ENCODE peak calls at places on chromosomes 3 and 15, in nine cellular contexts. D is CD4-positive, alpha-beta memory T cell; I is nucleus accumbens; J is NCI-H82; R is fibroblast of the aortic adventitia; K is upper lobe of right lung; B is fibroblast of mammary gland; S is stimulated activated CD4-positive, alpha-beta T cell treated with anti-CD3 and anti-CD28 coated beads, Interleukin-1b, Interleukin-23, amount 100 ng/mL, for 24 hours; C is effector memory CD4-positive, alpha-beta T cell. U is an unnamed sample.

GRCh38 chr3:129224984-129225393 is 24.4 kb upstream of the COPG1 start:
- DNase-seq in I (peak; percentile 48), J (no peak), S (no peak), C (no peak), D (no peak), K (peak; percentile 89), R (peak; percentile 75), B (peak; percentile 78), U (no peak)

GRCh38 chr3:113166719-113167492 is 44.5 kb upstream of the BOC start:
- DNase-seq in D (no peak), I (no peak), S (no peak), R (peak; percentile 69), K (no peak), C (no peak), J (peak; percentile 72), B (peak; percentile 56), U (peak; percentile 47)

GRCh38 chr3:17025594-17026139 is 140.9 kb downstream of the PLCL2 start:
- DNase-seq in D (no peak), K (no peak), J (peak; percentile 57), R (no peak), B (no peak), S (no peak), I (no peak), C (no peak), U (no peak)

GRCh38 chr3:45035441-45036301 is 9.6 kb downstream of the CLEC3B start:
- DNase-seq in B (peak; percentile 34), S (no peak), J (peak; percentile 20), D (no peak), I (no peak), K (peak; percentile 71), R (peak; percentile 38), C (no peak), U (no peak)

GRCh38 chr3:51371943-51372557 is 13.0 kb upstream of the MANF start:
- DNase-seq in J (peak; percentile 83), D (no peak), C (peak; percentile 16), S (no peak), K (no peak), I (no peak), B (peak; percentile 79), R (peak; percentile 90), U (no peak)

GRCh38 chr3:175951047-175951694 is 1092.0 kb downstream of the NAALADL2 start:
- DNase-seq in K (no peak), S (no peak), D (no peak), J (no peak), B (peak; percentile 57), R (peak; percentile 28), I (no peak), C (no peak), U (no peak)

GRCh38 chr3:105868450-105868744 is 415 bp downstream of the CBLB start:
- DNase-seq in D (no peak), K (peak; percentile 86), C (peak; percentile 3), I (no peak), R (peak; percentile 43), B (peak; percentile 41), S (no peak), J (peak; percentile 74), U (peak; percentile 41)

GRCh38 chr15:74133071-74133702 is 2.8 kb downstream of the ISLR2 start:
- DNase-seq in S (no peak), K (no peak), J (no peak), I (no peak), D (no peak), R (no peak), B (no peak), C (no peak), U (no peak)

GRCh38 chr15:62068787-62069170 is 2.0 kb downstream of the C2CD4A start:
- DNase-seq in C (no peak), S (no peak), K (no peak), D (no peak), I (no peak), R (no peak), B (no peak), J (no peak), U (no peak)

GRCh38 chr3:77541203-77541922 is 501.5 kb downstream of the ROBO2 start:
- DNase-seq in C (no peak), R (no peak), B (no peak), D (no peak), K (no peak), I (no peak), S (no peak), J (no peak), U (no peak)

GRCh38 chr15:25905140-25905539 is 42.0 kb upstream of the ATP10A start:
- DNase-seq in I (no peak), S (no peak), D (no peak), J (no peak), C (no peak), B (peak; percentile 96), R (peak; percentile 94), K (peak; percentile 72), U (no peak)

GRCh38 chr3:183341545-183342288 is 86.7 kb downstream of the MCF2L2 start:
- DNase-seq in C (no peak), R (no peak), I (no peak), K (no peak), B (no peak), J (peak; percentile 35), S (no peak), D (no peak), U (no peak)

GRCh38 chr15:57861039-57861638 is 154.6 kb downstream of the POLR2M start:
- DNase-seq in K (no peak), B (peak; percentile 82), J (peak; percentile 79), S (peak; percentile 7), I (no peak), R (peak; percentile 85), C (no peak), D (no peak), U (no peak)

GRCh38 chr3:169144271-169144670 is 519.2 kb downstream of the MECOM start:
- DNase-seq in D (no peak), S (no peak), K (no peak), I (no peak), J (no peak), R (peak; percentile 21), B (no peak), C (no peak), U (no peak)

GRCh38 chr3:65936908-65937638 is 101.6 kb downstream of the MAGI1 start:
- DNase-seq in D (no peak), J (no peak), B (no peak), S (no peak), R (no peak), K (no peak), C (no peak), I (no peak), U (no peak)

GRCh38 chr3:87335931-87336330 is 59.5 kb upstream of the POU1F1 start:
- DNase-seq in S (no peak), K (no peak), C (no peak), D (no peak), R (no peak), J (no peak), I (no peak), B (no peak), U (no peak)

GRCh38 chr3:49513494-49514179 is 40.6 kb upstream of the BSN start:
- DNase-seq in B (no peak), D (no peak), I (no peak), S (no peak), J (no peak), K (no peak), R (no peak), C (no peak), U (no peak)

GRCh38 chr3:160140756-160141155 is 84.5 kb upstream of the C3orf80 start:
- DNase-seq in C (no peak), D (no peak), I (no peak), J (no peak), K (no peak), S (no peak), R (no peak), B (no peak), U (no peak)

GRCh38 chr3:8488436-8488835 is 13.2 kb upstream of the LMCD1 start:
- DNase-seq in D (no peak), B (peak; percentile 90), K (no peak), I (no peak), S (no peak), C (no peak), R (no peak), J (no peak), U (no peak)

GRCh38 chr3:27356976-27357375 is 12.2 kb downstream of the NEK10 start:
- DNase-seq in K (no peak), R (no peak), S (no peak), J (no peak), I (no peak), C (no peak), D (no peak), B (peak; percentile 16), U (no peak)

U was measured in mesothelial cell of epicardium.